ENCODE peak calls at places on chromosome 1, in four cellular contexts. One of them, this sample, is unnamed.

GRCh38 chr1:246435421-246436041 is 71.5 kb downstream of the SMYD3 start:
- DNase-seq in NCI-H2081: no peak
- DNase-seq in stimulated activated CD4-positive, alpha-beta T cell treated with anti-CD3 and anti-CD28 coated beads, Interleukin-2, amount 100 ng/mL, for 24 hours: no peak
- DNase-seq in activated CD4-positive, CD25-positive, alpha-beta regulatory T cell treated with anti-CD3 and anti-CD28 coated beads, Interleukin-2, amount 50 U/mL, for 16 hours: no peak
- DNase-seq in this sample: no peak

GRCh38 chr1:81224222-81224621 is 576.5 kb upstream of the ADGRL2 start:
- DNase-seq in stimulated activated CD4-positive, alpha-beta T cell treated with anti-CD3 and anti-CD28 coated beads, Interleukin-2, amount 100 ng/mL, for 24 hours: no peak
- DNase-seq in activated CD4-positive, CD25-positive, alpha-beta regulatory T cell treated with anti-CD3 and anti-CD28 coated beads, Interleukin-2, amount 50 U/mL, for 16 hours: no peak
- DNase-seq in NCI-H2081: no peak
- DNase-seq in this sample: no peak

GRCh38 chr1:76494807-76495206 is 372.5 kb upstream of the ST6GALNAC5 start:
- DNase-seq in stimulated activated CD4-positive, alpha-beta T cell treated with anti-CD3 and anti-CD28 coated beads, Interleukin-2, amount 100 ng/mL, for 24 hours: peak
- DNase-seq in activated CD4-positive, CD25-positive, alpha-beta regulatory T cell treated with anti-CD3 and anti-CD28 coated beads, Interleukin-2, amount 50 U/mL, for 16 hours: no peak
- DNase-seq in NCI-H2081: no peak
- DNase-seq in this sample: no peak

GRCh38 chr1:43303477-43304286 is 2.9 kb downstream of the TIE1 start:
- DNase-seq in NCI-H2081: no peak
- DNase-seq in activated CD4-positive, CD25-positive, alpha-beta regulatory T cell treated with anti-CD3 and anti-CD28 coated beads, Interleukin-2, amount 50 U/mL, for 16 hours: no peak
- DNase-seq in stimulated activated CD4-positive, alpha-beta T cell treated with anti-CD3 and anti-CD28 coated beads, Interleukin-2, amount 100 ng/mL, for 24 hours: no peak
- DNase-seq in this sample: no peak

GRCh38 chr1:85708826-85709222 is 591 bp upstream of the ZNHIT6 start:
- DNase-seq in NCI-H2081: no peak
- DNase-seq in activated CD4-positive, CD25-positive, alpha-beta regulatory T cell treated with anti-CD3 and anti-CD28 coated beads, Interleukin-2, amount 50 U/mL, for 16 hours: no peak
- DNase-seq in stimulated activated CD4-positive, alpha-beta T cell treated with anti-CD3 and anti-CD28 coated beads, Interleukin-2, amount 100 ng/mL, for 24 hours: no peak
- DNase-seq in this sample: no peak

GRCh38 chr1:182731852-182732575 is 47.6 kb upstream of the RGS8 start:
- DNase-seq in NCI-H2081: no peak
- DNase-seq in stimulated activated CD4-positive, alpha-beta T cell treated with anti-CD3 and anti-CD28 coated beads, Interleukin-2, amount 100 ng/mL, for 24 hours: no peak
- DNase-seq in activated CD4-positive, CD25-positive, alpha-beta regulatory T cell treated with anti-CD3 and anti-CD28 coated beads, Interleukin-2, amount 50 U/mL, for 16 hours: no peak
- DNase-seq in this sample: no peak

GRCh38 chr1:18955442-18956188 is 861 bp downstream of the IFFO2 start:
- DNase-seq in stimulated activated CD4-positive, alpha-beta T cell treated with anti-CD3 and anti-CD28 coated beads, Interleukin-2, amount 100 ng/mL, for 24 hours: peak
- DNase-seq in NCI-H2081: peak
- DNase-seq in activated CD4-positive, CD25-positive, alpha-beta regulatory T cell treated with anti-CD3 and anti-CD28 coated beads, Interleukin-2, amount 50 U/mL, for 16 hours: peak
- DNase-seq in this sample: peak

GRCh38 chr1:92858564-92859399 is 26.9 kb downstream of the RPL5 start:
- DNase-seq in NCI-H2081: peak
- DNase-seq in stimulated activated CD4-positive, alpha-beta T cell treated with anti-CD3 and anti-CD28 coated beads, Interleukin-2, amount 100 ng/mL, for 24 hours: peak
- DNase-seq in activated CD4-positive, CD25-positive, alpha-beta regulatory T cell treated with anti-CD3 and anti-CD28 coated beads, Interleukin-2, amount 50 U/mL, for 16 hours: peak
- DNase-seq in this sample: peak

GRCh38 chr1:205423248-205423647 is 1.4 kb upstream of the LEMD1 start:
- DNase-seq in stimulated activated CD4-positive, alpha-beta T cell treated with anti-CD3 and anti-CD28 coated beads, Interleukin-2, amount 100 ng/mL, for 24 hours: no peak
- DNase-seq in NCI-H2081: peak
- DNase-seq in activated CD4-positive, CD25-positive, alpha-beta regulatory T cell treated with anti-CD3 and anti-CD28 coated beads, Interleukin-2, amount 50 U/mL, for 16 hours: no peak
- DNase-seq in this sample: no peak

GRCh38 chr1:209611771-209612570 is 28.5 kb downstream of the CAMK1G start:
- DNase-seq in NCI-H2081: no peak
- DNase-seq in stimulated activated CD4-positive, alpha-beta T cell treated with anti-CD3 and anti-CD28 coated beads, Interleukin-2, amount 100 ng/mL, for 24 hours: no peak
- DNase-seq in activated CD4-positive, CD25-positive, alpha-beta regulatory T cell treated with anti-CD3 and anti-CD28 coated beads, Interleukin-2, amount 50 U/mL, for 16 hours: no peak
- DNase-seq in this sample: no peak

GRCh38 chr1:51843948-51844347 is 34.6 kb downstream of the NRDC start:
- DNase-seq in activated CD4-positive, CD25-positive, alpha-beta regulatory T cell treated with anti-CD3 and anti-CD28 coated beads, Interleukin-2, amount 50 U/mL, for 16 hours: no peak
- DNase-seq in NCI-H2081: no peak
- DNase-seq in stimulated activated CD4-positive, alpha-beta T cell treated with anti-CD3 and anti-CD28 coated beads, Interleukin-2, amount 100 ng/mL, for 24 hours: peak
- DNase-seq in this sample: no peak

GRCh38 chr1:54266195-54266594 is 66.2 kb downstream of the MRPL37 start:
- DNase-seq in NCI-H2081: no peak
- DNase-seq in stimulated activated CD4-positive, alpha-beta T cell treated with anti-CD3 and anti-CD28 coated beads, Interleukin-2, amount 100 ng/mL, for 24 hours: no peak
- DNase-seq in activated CD4-positive, CD25-positive, alpha-beta regulatory T cell treated with anti-CD3 and anti-CD28 coated beads, Interleukin-2, amount 50 U/mL, for 16 hours: no peak
- DNase-seq in this sample: no peak

GRCh38 chr1:17259233-17259873 is 10.5 kb downstream of the PADI3 start:
- DNase-seq in stimulated activated CD4-positive, alpha-beta T cell treated with anti-CD3 and anti-CD28 coated beads, Interleukin-2, amount 100 ng/mL, for 24 hours: no peak
- DNase-seq in NCI-H2081: no peak
- DNase-seq in activated CD4-positive, CD25-positive, alpha-beta regulatory T cell treated with anti-CD3 and anti-CD28 coated beads, Interleukin-2, amount 50 U/mL, for 16 hours: no peak
- DNase-seq in this sample: no peak

GRCh38 chr1:232211149-232211548 is 418.8 kb downstream of the SIPA1L2 start:
- DNase-seq in NCI-H2081: peak
- DNase-seq in stimulated activated CD4-positive, alpha-beta T cell treated with anti-CD3 and anti-CD28 coated beads, Interleukin-2, amount 100 ng/mL, for 24 hours: peak
- DNase-seq in activated CD4-positive, CD25-positive, alpha-beta regulatory T cell treated with anti-CD3 and anti-CD28 coated beads, Interleukin-2, amount 50 U/mL, for 16 hours: no peak
- DNase-seq in this sample: no peak

GRCh38 chr1:22829001-22829989 is 118.7 kb downstream of the EPHB2 start:
- DNase-seq in NCI-H2081: no peak
- DNase-seq in stimulated activated CD4-positive, alpha-beta T cell treated with anti-CD3 and anti-CD28 coated beads, Interleukin-2, amount 100 ng/mL, for 24 hours: no peak
- DNase-seq in activated CD4-positive, CD25-positive, alpha-beta regulatory T cell treated with anti-CD3 and anti-CD28 coated beads, Interleukin-2, amount 50 U/mL, for 16 hours: no peak
- DNase-seq in this sample: no peak

GRCh38 chr1:185670187-185670627 is 64.0 kb upstream of the HMCN1 start:
- DNase-seq in activated CD4-positive, CD25-positive, alpha-beta regulatory T cell treated with anti-CD3 and anti-CD28 coated beads, Interleukin-2, amount 50 U/mL, for 16 hours: peak
- DNase-seq in NCI-H2081: peak
- DNase-seq in stimulated activated CD4-positive, alpha-beta T cell treated with anti-CD3 and anti-CD28 coated beads, Interleukin-2, amount 100 ng/mL, for 24 hours: peak
- DNase-seq in this sample: peak

GRCh38 chr1:84156210-84156621 is 12.1 kb downstream of the PRKACB start:
- DNase-seq in activated CD4-positive, CD25-positive, alpha-beta regulatory T cell treated with anti-CD3 and anti-CD28 coated beads, Interleukin-2, amount 50 U/mL, for 16 hours: no peak
- DNase-seq in NCI-H2081: no peak
- DNase-seq in stimulated activated CD4-positive, alpha-beta T cell treated with anti-CD3 and anti-CD28 coated beads, Interleukin-2, amount 100 ng/mL, for 24 hours: no peak
- DNase-seq in this sample: no peak

GRCh38 chr1:189669846-189670245 is 807.8 kb downstream of the BRINP3 start:
- DNase-seq in NCI-H2081: no peak
- DNase-seq in activated CD4-positive, CD25-positive, alpha-beta regulatory T cell treated with anti-CD3 and anti-CD28 coated beads, Interleukin-2, amount 50 U/mL, for 16 hours: no peak
- DNase-seq in stimulated activated CD4-positive, alpha-beta T cell treated with anti-CD3 and anti-CD28 coated beads, Interleukin-2, amount 100 ng/mL, for 24 hours: no peak
- DNase-seq in this sample: no peak

GRCh38 chr1:225651376-225651871 is 1.5 kb downstream of the ENAH start:
- DNase-seq in stimulated activated CD4-positive, alpha-beta T cell treated with anti-CD3 and anti-CD28 coated beads, Interleukin-2, amount 100 ng/mL, for 24 hours: no peak
- DNase-seq in activated CD4-positive, CD25-positive, alpha-beta regulatory T cell treated with anti-CD3 and anti-CD28 coated beads, Interleukin-2, amount 50 U/mL, for 16 hours: no peak
- DNase-seq in NCI-H2081: peak
- DNase-seq in this sample: no peak

GRCh38 chr1:114750780-114751179 is 7.0 kb downstream of the CSDE1 start:
- DNase-seq in activated CD4-positive, CD25-positive, alpha-beta regulatory T cell treated with anti-CD3 and anti-CD28 coated beads, Interleukin-2, amount 50 U/mL, for 16 hours: no peak
- DNase-seq in stimulated activated CD4-positive, alpha-beta T cell treated with anti-CD3 and anti-CD28 coated beads, Interleukin-2, amount 100 ng/mL, for 24 hours: no peak
- DNase-seq in NCI-H2081: peak
- DNase-seq in this sample: no peak

GRCh38 chr1:47104816-47105215 is 32.4 kb upstream of the CYP4A22 start:
- DNase-seq in stimulated activated CD4-positive, alpha-beta T cell treated with anti-CD3 and anti-CD28 coated beads, Interleukin-2, amount 100 ng/mL, for 24 hours: no peak
- DNase-seq in NCI-H2081: no peak
- DNase-seq in activated CD4-positive, CD25-positive, alpha-beta regulatory T cell treated with anti-CD3 and anti-CD28 coated beads, Interleukin-2, amount 50 U/mL, for 16 hours: no peak
- DNase-seq in this sample: no peak

GRCh38 chr1:233668725-233669294 is 54.9 kb downstream of the KCNK1 start:
- DNase-seq in NCI-H2081: peak
- DNase-seq in stimulated activated CD4-positive, alpha-beta T cell treated with anti-CD3 and anti-CD28 coated beads, Interleukin-2, amount 100 ng/mL, for 24 hours: no peak
- DNase-seq in activated CD4-positive, CD25-positive, alpha-beta regulatory T cell treated with anti-CD3 and anti-CD28 coated beads, Interleukin-2, amount 50 U/mL, for 16 hours: no peak
- DNase-seq in this sample: no peak

GRCh38 chr1:18722270-18722669 is 91.6 kb downstream of the PAX7 start:
- DNase-seq in activated CD4-positive, CD25-positive, alpha-beta regulatory T cell treated with anti-CD3 and anti-CD28 coated beads, Interleukin-2, amount 50 U/mL, for 16 hours: no peak
- DNase-seq in NCI-H2081: no peak
- DNase-seq in stimulated activated CD4-positive, alpha-beta T cell treated with anti-CD3 and anti-CD28 coated beads, Interleukin-2, amount 100 ng/mL, for 24 hours: no peak
- DNase-seq in this sample: no peak

GRCh38 chr1:248758352-248758751 is 2.8 kb upstream of the LYPD8 start:
- DNase-seq in NCI-H2081: no peak
- DNase-seq in activated CD4-positive, CD25-positive, alpha-beta regulatory T cell treated with anti-CD3 and anti-CD28 coated beads, Interleukin-2, amount 50 U/mL, for 16 hours: no peak
- DNase-seq in stimulated activated CD4-positive, alpha-beta T cell treated with anti-CD3 and anti-CD28 coated beads, Interleukin-2, amount 100 ng/mL, for 24 hours: no peak
- DNase-seq in this sample: no peak

GRCh38 chr1:202580604-202581003 is 129.7 kb downstream of the SYT2 start:
- DNase-seq in stimulated activated CD4-positive, alpha-beta T cell treated with anti-CD3 and anti-CD28 coated beads, Interleukin-2, amount 100 ng/mL, for 24 hours: no peak
- DNase-seq in activated CD4-positive, CD25-positive, alpha-beta regulatory T cell treated with anti-CD3 and anti-CD28 coated beads, Interleukin-2, amount 50 U/mL, for 16 hours: no peak
- DNase-seq in NCI-H2081: no peak
- DNase-seq in this sample: no peak

GRCh38 chr1:230102472-230102871 is 35.4 kb downstream of the GALNT2 start:
- DNase-seq in stimulated activated CD4-positive, alpha-beta T cell treated with anti-CD3 and anti-CD28 coated beads, Interleukin-2, amount 100 ng/mL, for 24 hours: no peak
- DNase-seq in NCI-H2081: no peak
- DNase-seq in activated CD4-positive, CD25-positive, alpha-beta regulatory T cell treated with anti-CD3 and anti-CD28 coated beads, Interleukin-2, amount 50 U/mL, for 16 hours: no peak
- DNase-seq in this sample: no peak

GRCh38 chr1:55476445-55477015 is 261.4 kb upstream of the USP24 start:
- DNase-seq in NCI-H2081: peak
- DNase-seq in activated CD4-positive, CD25-positive, alpha-beta regulatory T cell treated with anti-CD3 and anti-CD28 coated beads, Interleukin-2, amount 50 U/mL, for 16 hours: no peak
- DNase-seq in stimulated activated CD4-positive, alpha-beta T cell treated with anti-CD3 and anti-CD28 coated beads, Interleukin-2, amount 100 ng/mL, for 24 hours: no peak
- DNase-seq in this sample: no peak

GRCh38 chr1:26761217-26761616 is 26.5 kb upstream of the PIGV start:
- DNase-seq in NCI-H2081: no peak
- DNase-seq in activated CD4-positive, CD25-positive, alpha-beta regulatory T cell treated with anti-CD3 and anti-CD28 coated beads, Interleukin-2, amount 50 U/mL, for 16 hours: no peak
- DNase-seq in stimulated activated CD4-positive, alpha-beta T cell treated with anti-CD3 and anti-CD28 coated beads, Interleukin-2, amount 100 ng/mL, for 24 hours: no peak
- DNase-seq in this sample: no peak

GRCh38 chr1:207227131-207227630 is 94.3 kb upstream of the CD55 start:
- DNase-seq in activated CD4-positive, CD25-positive, alpha-beta regulatory T cell treated with anti-CD3 and anti-CD28 coated beads, Interleukin-2, amount 50 U/mL, for 16 hours: no peak
- DNase-seq in stimulated activated CD4-positive, alpha-beta T cell treated with anti-CD3 and anti-CD28 coated beads, Interleukin-2, amount 100 ng/mL, for 24 hours: no peak
- DNase-seq in NCI-H2081: no peak
- DNase-seq in this sample: no peak

GRCh38 chr1:184060316-184060715 is 8.8 kb downstream of the TSEN15 start:
- DNase-seq in NCI-H2081: no peak
- DNase-seq in activated CD4-positive, CD25-positive, alpha-beta regulatory T cell treated with anti-CD3 and anti-CD28 coated beads, Interleukin-2, amount 50 U/mL, for 16 hours: no peak
- DNase-seq in stimulated activated CD4-positive, alpha-beta T cell treated with anti-CD3 and anti-CD28 coated beads, Interleukin-2, amount 100 ng/mL, for 24 hours: no peak
- DNase-seq in this sample: no peak

GRCh38 chr1:67793562-67793961 is 39.7 kb downstream of the GNG12 start:
- DNase-seq in NCI-H2081: no peak
- DNase-seq in activated CD4-positive, CD25-positive, alpha-beta regulatory T cell treated with anti-CD3 and anti-CD28 coated beads, Interleukin-2, amount 50 U/mL, for 16 hours: no peak
- DNase-seq in stimulated activated CD4-positive, alpha-beta T cell treated with anti-CD3 and anti-CD28 coated beads, Interleukin-2, amount 100 ng/mL, for 24 hours: no peak
- DNase-seq in this sample: no peak

GRCh38 chr1:54331843-54332688 is 74.1 kb downstream of the SSBP3 start:
- DNase-seq in stimulated activated CD4-positive, alpha-beta T cell treated with anti-CD3 and anti-CD28 coated beads, Interleukin-2, amount 100 ng/mL, for 24 hours: no peak
- DNase-seq in activated CD4-positive, CD25-positive, alpha-beta regulatory T cell treated with anti-CD3 and anti-CD28 coated beads, Interleukin-2, amount 50 U/mL, for 16 hours: no peak
- DNase-seq in NCI-H2081: no peak
- DNase-seq in this sample: no peak

GRCh38 chr1:99672500-99673213 is 26.7 kb downstream of the PALMD start:
- DNase-seq in stimulated activated CD4-positive, alpha-beta T cell treated with anti-CD3 and anti-CD28 coated beads, Interleukin-2, amount 100 ng/mL, for 24 hours: no peak
- DNase-seq in activated CD4-positive, CD25-positive, alpha-beta regulatory T cell treated with anti-CD3 and anti-CD28 coated beads, Interleukin-2, amount 50 U/mL, for 16 hours: no peak
- DNase-seq in NCI-H2081: no peak
- DNase-seq in this sample: no peak

GRCh38 chr1:3312894-3313578 is 141.4 kb upstream of the ARHGEF16 start:
- DNase-seq in activated CD4-positive, CD25-positive, alpha-beta regulatory T cell treated with anti-CD3 and anti-CD28 coated beads, Interleukin-2, amount 50 U/mL, for 16 hours: no peak
- DNase-seq in NCI-H2081: no peak
- DNase-seq in stimulated activated CD4-positive, alpha-beta T cell treated with anti-CD3 and anti-CD28 coated beads, Interleukin-2, amount 100 ng/mL, for 24 hours: peak
- DNase-seq in this sample: no peak

GRCh38 chr1:90821793-90822359 is 104.8 kb upstream of the BARHL2 start:
- DNase-seq in NCI-H2081: no peak
- DNase-seq in stimulated activated CD4-positive, alpha-beta T cell treated with anti-CD3 and anti-CD28 coated beads, Interleukin-2, amount 100 ng/mL, for 24 hours: no peak
- DNase-seq in activated CD4-positive, CD25-positive, alpha-beta regulatory T cell treated with anti-CD3 and anti-CD28 coated beads, Interleukin-2, amount 50 U/mL, for 16 hours: no peak
- DNase-seq in this sample: no peak